ENCODE peak calls at places on chromosomes 5 and 9, in nine cellular contexts. M is NCI-H187 treated with DMSO at 0.1 percent for 48 hours; L is A549; W is HEK293T; Y is right atrium auricular region; V is NCI-H1417 treated with DMSO at 0.1 percent for 48 hours; O is HTR-8/SVneo; C is CD8-positive, alpha-beta T cell; Q is AG10803. X is an unnamed sample.

GRCh38 chr9:16640649-16641048 is 229.8 kb downstream of the BNC2 start:
- DNase-seq in M (no peak), L (no peak), W (peak), Y (no peak), V (no peak), O (no peak), C (no peak), Q (no peak), X (no peak)

GRCh38 chr9:108671794-108672193 is 184.0 kb downstream of the ACTL7B start:
- DNase-seq in M (no peak), L (no peak), W (no peak), Y (no peak), V (no peak), O (peak), C (no peak), Q (peak), X (peak)

GRCh38 chr5:174667526-174667925 is 56.9 kb upstream of the MSX2 start:
- DNase-seq in M (no peak), L (no peak), W (no peak), Y (no peak), V (no peak), O (no peak), C (no peak), Q (no peak), X (no peak)

GRCh38 chr5:2898661-2899060 is 147.2 kb upstream of the IRX2 start:
- DNase-seq in M (no peak), L (no peak), W (no peak), Y (peak), V (no peak), O (no peak), C (no peak), Q (no peak), X (no peak)

GRCh38 chr5:68698025-68698940 is 395.5 kb upstream of the SLC30A5 start:
- DNase-seq in M (no peak), L (no peak), W (no peak), Y (no peak), V (no peak), O (no peak), C (no peak), Q (no peak), X (no peak)

GRCh38 chr9:75438716-75439115 is 350.4 kb downstream of the OSTF1 start:
- DNase-seq in M (no peak), L (no peak), W (no peak), Y (no peak), V (no peak), O (no peak), C (no peak), Q (no peak), X (no peak)

GRCh38 chr5:147551677-147552076 is 41.8 kb upstream of the DPYSL3 start:
- DNase-seq in M (no peak), L (no peak), W (no peak), Y (no peak), V (no peak), O (no peak), C (no peak), Q (no peak), X (no peak)

GRCh38 chr5:116576043-116576713 is 1.6 kb upstream of the SEMA6A start:
- DNase-seq in M (no peak), L (peak), W (peak), Y (no peak), V (no peak), O (peak), C (no peak), Q (peak), X (peak)

GRCh38 chr9:18683312-18683711 is 209.4 kb downstream of the ADAMTSL1 start:
- DNase-seq in M (no peak), L (no peak), W (no peak), Y (no peak), V (no peak), O (no peak), C (no peak), Q (no peak), X (no peak)

GRCh38 chr9:22005700-22006605 is 3.2 kb downstream of the CDKN2B start:
- DNase-seq in M (no peak), L (no peak), W (no peak), Y (no peak), V (no peak), O (no peak), C (no peak), Q (no peak), X (no peak)

GRCh38 chr5:2487152-2487763 is 264.2 kb downstream of the IRX2 start:
- DNase-seq in M (no peak), L (no peak), W (no peak), Y (no peak), V (no peak), O (no peak), C (no peak), Q (no peak), X (no peak)

GRCh38 chr9:109863961-109864360 is 84.0 kb downstream of the PALM2AKAP2 start:
- DNase-seq in M (no peak), L (no peak), W (no peak), Y (no peak), V (no peak), O (no peak), C (no peak), Q (no peak), X (no peak)

GRCh38 chr5:156879665-156880285 is 29.7 kb downstream of the PPP1R2B start:
- DNase-seq in M (no peak), L (no peak), W (no peak), Y (no peak), V (peak), O (no peak), C (no peak), Q (no peak), X (no peak)

GRCh38 chr9:130852801-130853200 is 17.7 kb downstream of the ABL1 start:
- DNase-seq in M (no peak), L (no peak), W (no peak), Y (peak), V (no peak), O (no peak), C (no peak), Q (no peak), X (no peak)

GRCh38 chr5:156779436-156779835 is 70.7 kb upstream of the PPP1R2B start:
- DNase-seq in M (no peak), L (no peak), W (no peak), Y (no peak), V (no peak), O (no peak), C (no peak), Q (no peak), X (no peak)

GRCh38 chr5:132363431-132364112 is 5.9 kb upstream of the SLC22A5 start:
- DNase-seq in M (no peak), L (peak), W (no peak), Y (peak), V (no peak), O (peak), C (no peak), Q (peak), X (peak)

GRCh38 chr9:136969150-136969549 is 8.2 kb upstream of the PTGDS start:
- DNase-seq in M (no peak), L (no peak), W (no peak), Y (no peak), V (no peak), O (no peak), C (no peak), Q (no peak), X (no peak)

GRCh38 chr5:4374866-4375265 is 765.3 kb upstream of the ADAMTS16 start:
- DNase-seq in M (no peak), L (no peak), W (no peak), Y (no peak), V (no peak), O (no peak), C (no peak), Q (no peak), X (peak)

GRCh38 chr5:34475249-34475966 is 180.7 kb upstream of the RAI14 start:
- DNase-seq in M (no peak), L (no peak), W (no peak), Y (no peak), V (no peak), O (no peak), C (no peak), Q (no peak), X (no peak)

GRCh38 chr5:178301641-178302040 is 69.0 kb upstream of the PHYKPL start:
- DNase-seq in M (no peak), L (no peak), W (no peak), Y (no peak), V (no peak), O (no peak), C (no peak), Q (no peak), X (no peak)

GRCh38 chr9:97703437-97704326 is 6.5 kb upstream of the XPA start:
- DNase-seq in M (no peak), L (peak), W (no peak), Y (no peak), V (peak), O (peak), C (no peak), Q (peak), X (peak)

GRCh38 chr5:151450605-151451004 is 3.2 kb downstream of the SLC36A1 start:
- DNase-seq in M (no peak), L (no peak), W (no peak), Y (no peak), V (no peak), O (no peak), C (no peak), Q (no peak), X (no peak)

GRCh38 chr9:13535141-13535540 is 255.6 kb upstream of the MPDZ start:
- DNase-seq in M (no peak), L (no peak), W (no peak), Y (no peak), V (no peak), O (no peak), C (no peak), Q (no peak), X (no peak)

GRCh38 chr5:1673042-1673674 is 126.5 kb downstream of the MRPL36 start:
- DNase-seq in M (no peak), L (no peak), W (no peak), Y (peak), V (no peak), O (no peak), C (no peak), Q (no peak), X (no peak)

GRCh38 chr5:153749941-153750340 is 259.5 kb downstream of the GRIA1 start:
- DNase-seq in M (peak), L (no peak), W (no peak), Y (no peak), V (peak), O (peak), C (no peak), Q (peak), X (no peak)

GRCh38 chr5:93497101-93497500 is 83.9 kb downstream of the NR2F1-AS1 start:
- DNase-seq in M (no peak), L (no peak), W (no peak), Y (no peak), V (no peak), O (no peak), C (no peak), Q (no peak), X (no peak)

GRCh38 chr5:171762841-171763408 is 22.7 kb upstream of the SMIM23 start:
- DNase-seq in M (no peak), L (no peak), W (no peak), Y (no peak), V (no peak), O (no peak), C (no peak), Q (no peak), X (no peak)

GRCh38 chr5:101948615-101949014 is 347.5 kb downstream of the SLCO4C1 start:
- DNase-seq in M (no peak), L (no peak), W (no peak), Y (no peak), V (no peak), O (no peak), C (no peak), Q (no peak), X (no peak)

GRCh38 chr9:8600914-8601680 is 801.5 kb upstream of the DMAC1 start:
- DNase-seq in M (no peak), L (no peak), W (no peak), Y (no peak), V (no peak), O (no peak), C (no peak), Q (no peak), X (no peak)

X was measured in RWPE1.